ENCODE peak calls at places on chromosomes 7 and 10, in six cellular contexts. D, P, V, I, Y and L are unnamed samples.
A peak's percentile ranks its signal among the peaks of the same experiment; 100 is the strongest.

GRCh38 chr10:1069680-1070079 is 13.5 kb downstream of the WDR37 start:
- DNase-seq in P (no peak), V (no peak), I (no peak), Y (no peak), D (no peak), L (no peak)

GRCh38 chr7:146214842-146215241 is 98.2 kb downstream of the CNTNAP2 start:
- DNase-seq in D (no peak), V (no peak), P (no peak), I (no peak), Y (no peak), L (no peak)

GRCh38 chr7:149638566-149639320 is 134.6 kb downstream of the ZNF467 start:
- DNase-seq in I (no peak), P (no peak), Y (no peak), V (no peak), D (no peak), L (no peak)

GRCh38 chr7:1844956-1845390 is 174.9 kb downstream of the ELFN1 start:
- DNase-seq in Y (no peak), D (no peak), V (peak; percentile 2), I (no peak), P (no peak), L (peak; percentile 4)

GRCh38 chr7:82049442-82049841 is 279.6 kb upstream of the HGF start:
- DNase-seq in P (no peak), I (no peak), Y (no peak), D (peak; percentile 62), V (no peak), L (no peak)

GRCh38 chr7:27442446-27442845 is 199.8 kb downstream of the EVX1 start:
- DNase-seq in V (no peak), I (peak; percentile 63), P (no peak), D (peak; percentile 93), Y (no peak), L (peak; percentile 85)

GRCh38 chr10:47409866-47410256 is 25.8 kb upstream of the ZNF488 start:
- DNase-seq in V (no peak), D (no peak), Y (no peak), P (no peak), I (no peak), L (no peak)

GRCh38 chr7:132307465-132307864 is 268.8 kb downstream of the PLXNA4 start:
- DNase-seq in D (no peak), P (no peak), V (no peak), Y (no peak), I (no peak), L (no peak)

GRCh38 chr7:90920336-90920735 is 324.2 kb downstream of the CDK14 start:
- DNase-seq in I (no peak), P (no peak), Y (no peak), V (no peak), D (no peak), L (no peak)

GRCh38 chr7:94908204-94909022 is 1.0 kb downstream of the PPP1R9A start:
- DNase-seq in Y (peak; percentile 74), V (peak; percentile 70), I (no peak), D (peak; percentile 7), P (peak; percentile 19), L (peak; percentile 9)

GRCh38 chr10:69241575-69241974 is 21.4 kb downstream of the HKDC1 start:
- DNase-seq in D (peak; percentile 56), I (no peak), V (no peak), Y (no peak), P (no peak), L (peak; percentile 30)

GRCh38 chr7:100016209-100016901 is 959 bp downstream of the ZKSCAN1 start:
- DNase-seq in D (peak; percentile 27), V (no peak), Y (no peak), P (no peak), I (no peak), L (peak; percentile 12)

GRCh38 chr7:21939136-21939857 is 6.4 kb downstream of the CDCA7L start:
- DNase-seq in P (no peak), V (no peak), I (no peak), Y (no peak), D (peak; percentile 31), L (no peak)

GRCh38 chr10:46546591-46547330 is 9.7 kb downstream of the GPRIN2 start:
- DNase-seq in I (no peak), Y (peak; percentile 72), V (peak; percentile 58), D (no peak), P (peak; percentile 19), L (no peak)

GRCh38 chr10:77710081-77710551 is 72.5 kb upstream of the KCNMA1 start:
- DNase-seq in D (no peak), I (no peak), V (no peak), Y (no peak), P (no peak), L (no peak)

GRCh38 chr7:146449625-146450024 is 333.0 kb downstream of the CNTNAP2 start:
- DNase-seq in P (no peak), I (no peak), D (no peak), V (no peak), Y (no peak), L (no peak)

GRCh38 chr10:71713135-71714040 is 6.2 kb downstream of the C10orf105 start:
- DNase-seq in Y (no peak), V (peak; percentile 54), P (peak; percentile 84), D (peak; percentile 89), I (no peak), L (peak; percentile 97)

GRCh38 chr10:45456822-45457221 is 82.8 kb downstream of the ALOX5 start:
- DNase-seq in D (no peak), V (no peak), P (no peak), I (no peak), Y (no peak), L (no peak)

GRCh38 chr10:13711281-13711680 is 124.5 kb downstream of the PRPF18 start:
- DNase-seq in I (no peak), Y (no peak), P (no peak), V (no peak), D (no peak), L (no peak)

GRCh38 chr10:69902835-69903535 is 101.3 kb downstream of the COL13A1 start:
- DNase-seq in V (peak; percentile 33), I (no peak), D (no peak), P (no peak), Y (no peak), L (no peak)

GRCh38 chr7:71386200-71386599 is 254.3 kb downstream of the GALNT17 start:
- DNase-seq in V (no peak), P (no peak), D (no peak), I (no peak), Y (no peak), L (no peak)

DNA sequence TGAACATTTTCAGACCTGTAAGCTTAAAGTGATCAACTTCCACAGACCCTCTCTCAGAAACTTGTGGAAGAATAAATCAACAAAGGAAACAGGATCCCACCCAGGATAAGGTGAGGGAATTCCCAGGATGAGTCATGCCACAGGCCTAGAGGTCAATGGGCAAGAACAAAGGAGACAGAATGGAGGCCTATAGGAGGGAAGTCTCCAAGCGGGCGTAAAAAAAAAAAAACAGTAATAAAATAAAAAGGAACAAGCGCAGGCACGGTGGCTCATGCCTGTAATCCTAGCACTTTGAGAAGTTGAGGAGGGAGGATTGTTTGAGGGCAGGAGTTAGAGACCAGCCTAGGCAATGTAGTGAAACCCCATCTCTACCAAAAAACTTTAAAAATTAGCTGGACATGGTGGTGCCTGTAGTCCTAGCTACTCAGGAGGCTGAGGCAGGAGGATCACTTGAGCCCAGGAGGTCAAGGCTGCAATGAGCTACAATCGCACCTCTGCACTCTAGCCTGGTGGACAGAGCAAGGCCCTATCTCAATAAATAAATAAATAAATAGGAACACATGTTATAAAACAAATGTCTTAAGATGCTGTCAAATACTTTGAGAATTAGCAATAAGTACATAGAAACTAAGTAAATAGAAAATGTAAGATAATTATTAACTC is 8.4 kb downstream of the SORBS1 start:
- DNase-seq in D (no peak), P (no peak), Y (no peak), V (no peak), I (no peak), L (no peak)
- H3K4me3 ChIP-seq in D (no peak overlapping the region), P (no peak overlapping the region), Y (no peak overlapping the region), V (no peak overlapping the region), I (no peak overlapping the region), L (no peak overlapping the region)

GRCh38 chr7:117186631-117187030 is 136.2 kb downstream of the WNT2 start:
- DNase-seq in V (no peak), D (no peak), P (no peak), Y (no peak), I (no peak), L (no peak)

GRCh38 chr7:117183729-117184128 is 139.1 kb downstream of the WNT2 start:
- DNase-seq in Y (no peak), P (no peak), V (no peak), D (no peak), I (no peak), L (no peak)

GRCh38 chr7:117185124-117185523 is 137.7 kb downstream of the WNT2 start:
- DNase-seq in D (no peak), I (no peak), P (no peak), Y (no peak), V (no peak), L (no peak)

GRCh38 chr7:117186218-117186617 is 136.6 kb downstream of the WNT2 start:
- DNase-seq in I (no peak), Y (no peak), D (no peak), P (no peak), V (no peak), L (no peak)

DNA sequence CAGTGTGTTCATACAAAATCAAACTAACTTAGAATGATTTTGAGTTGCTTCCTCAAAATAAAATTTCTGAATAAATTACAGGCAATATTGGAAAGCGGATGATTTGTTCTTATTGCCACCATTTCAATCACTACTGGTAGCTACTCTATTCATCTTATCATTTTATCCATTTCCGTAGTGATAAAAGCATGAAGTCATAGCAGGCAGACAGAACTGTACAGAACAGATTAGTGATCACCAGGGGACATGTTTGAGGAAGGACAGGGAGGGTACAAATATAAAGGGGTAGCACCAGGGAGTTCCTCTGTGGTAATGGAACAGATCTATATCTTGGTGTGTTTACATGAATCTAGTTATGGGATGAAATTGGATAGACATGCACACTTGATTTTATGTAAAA is 138.5 kb downstream of the WNT2 start:
- DNase-seq in V (no peak), I (no peak), P (no peak), D (no peak), Y (no peak), L (no peak)
- TF ChIP-seq CTCF in V (no peak), I (no peak), P (no peak), D (no peak), Y (no peak), L (no peak)

GRCh38 chr10:43035785-43036184 is 41.1 kb upstream of the RET start:
- DNase-seq in V (no peak), D (no peak), I (no peak), Y (no peak), P (no peak), L (no peak)
- H3K4me3 ChIP-seq in V (no peak overlapping the region), D (no peak overlapping the region), I (no peak overlapping the region), Y (no peak overlapping the region), P (no peak overlapping the region), L (no peak overlapping the region)

DNA sequence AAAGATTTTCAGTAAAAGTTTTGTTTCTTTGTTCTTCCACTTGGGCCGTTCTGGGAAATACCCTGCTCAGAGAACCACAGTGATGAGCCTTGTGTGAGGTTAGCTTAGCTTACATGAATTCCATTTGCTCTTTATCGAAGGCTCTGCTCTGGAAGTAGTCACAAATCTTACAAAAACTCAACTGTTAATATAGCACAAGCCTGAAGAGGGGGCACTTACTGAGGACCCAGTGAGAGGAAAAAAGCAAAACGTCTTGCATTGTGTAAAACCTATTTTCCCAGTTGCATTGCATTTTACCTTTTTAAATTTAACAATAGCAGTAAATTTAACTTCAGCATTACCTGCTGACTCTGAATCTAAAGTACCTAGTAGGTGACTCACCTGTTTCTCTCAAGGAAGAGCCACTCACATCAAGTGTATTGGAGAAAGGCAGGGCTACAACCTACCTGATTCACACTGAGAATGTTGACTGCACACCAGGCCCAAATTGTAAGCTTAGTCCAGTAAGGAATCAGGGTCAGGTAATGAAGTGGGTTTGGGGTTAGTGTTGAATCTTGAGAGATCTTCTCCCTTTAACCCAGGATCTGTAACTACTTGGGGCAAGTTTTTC is 42.3 kb downstream of the PPP1R17 start:
- DNase-seq in P (no peak), V (no peak), Y (no peak), D (no peak), I (no peak), L (no peak)
- TF ChIP-seq CTCF in P (no peak), V (no peak), Y (no peak), D (peak; percentile 0), I (no peak), L (no peak)

GRCh38 chr7:7185382-7185989 is 3.1 kb downstream of the C1GALT1 start:
- DNase-seq in I (no peak), D (no peak), V (no peak), P (no peak), Y (no peak), L (no peak)
- H3K4me3 ChIP-seq in I (no peak overlapping the region), D (no peak overlapping the region), V (no peak overlapping the region), P (no peak overlapping the region), Y (no peak overlapping the region), L (no peak overlapping the region)